ENCODE peak calls at places on chromosomes 1 and 21, in six cellular contexts. G is stomach; D is heart left ventricle; A is PC-3; Y is effector memory CD4-positive, alpha-beta T cell; W is small intestine. V is an unnamed sample.
A peak's percentile ranks its signal among the peaks of the same experiment; 100 is the strongest.

GRCh38 chr21:42460391-42461184 is 35.4 kb downstream of the RSPH1 start:
- DNase-seq in G (no peak), D (no peak), A (no peak), Y (peak; percentile 36), W (peak; percentile 51), V (peak; percentile 78)

GRCh38 chr21:32083175-32083574 is 195.7 kb downstream of the MIS18A start:
- DNase-seq in G (no peak), D (no peak), A (no peak), Y (no peak), W (no peak), V (no peak)

GRCh38 chr1:202259705-202260104 is 66.1 kb downstream of the LGR6 start:
- DNase-seq in G (no peak), D (no peak), A (no peak), Y (no peak), W (no peak), V (no peak)

GRCh38 chr1:30727796-30728195 is 4.4 kb upstream of the MATN1 start:
- DNase-seq in G (no peak), D (no peak), A (peak; percentile 31), Y (no peak), W (no peak), V (no peak)

GRCh38 chr1:240732390-240732789 is 120.4 kb upstream of the GREM2 start:
- DNase-seq in G (no peak), D (no peak), A (peak; percentile 88), Y (no peak), W (peak; percentile 56), V (peak; percentile 6)

GRCh38 chr1:56330400-56331026 is 248.8 kb downstream of the PLPP3 start:
- DNase-seq in G (no peak), D (no peak), A (peak; percentile 58), Y (no peak), W (no peak), V (no peak)

GRCh38 chr1:3207217-3207848 is 138.3 kb downstream of the PRDM16 start:
- DNase-seq in G (no peak), D (no peak), A (no peak), Y (no peak), W (peak; percentile 50), V (no peak)

GRCh38 chr1:31672988-31673387 is 28.3 kb upstream of the PEF1 start:
- DNase-seq in G (no peak), D (peak; percentile 67), A (no peak), Y (no peak), W (no peak), V (no peak)

GRCh38 chr1:75996196-75996595 is 64.0 kb upstream of the ASB17 start:
- DNase-seq in G (no peak), D (no peak), A (no peak), Y (no peak), W (no peak), V (no peak)

GRCh38 chr1:37925316-37925715 is 21.5 kb downstream of the INPP5B start:
- DNase-seq in G (no peak), D (no peak), A (no peak), Y (no peak), W (no peak), V (no peak)

GRCh38 chr1:37923551-37923889 is 23.3 kb downstream of the INPP5B start:
- DNase-seq in G (no peak), D (no peak), A (no peak), Y (no peak), W (no peak), V (no peak)

GRCh38 chr1:37922767-37923550 is 23.9 kb downstream of the INPP5B start:
- DNase-seq in G (no peak), D (no peak), A (no peak), Y (no peak), W (no peak), V (no peak)

GRCh38 chr1:37930246-37931142 is 16.4 kb downstream of the INPP5B start:
- DNase-seq in G (no peak), D (peak; percentile 68), A (peak; percentile 22), Y (no peak), W (no peak), V (no peak)

DNA sequence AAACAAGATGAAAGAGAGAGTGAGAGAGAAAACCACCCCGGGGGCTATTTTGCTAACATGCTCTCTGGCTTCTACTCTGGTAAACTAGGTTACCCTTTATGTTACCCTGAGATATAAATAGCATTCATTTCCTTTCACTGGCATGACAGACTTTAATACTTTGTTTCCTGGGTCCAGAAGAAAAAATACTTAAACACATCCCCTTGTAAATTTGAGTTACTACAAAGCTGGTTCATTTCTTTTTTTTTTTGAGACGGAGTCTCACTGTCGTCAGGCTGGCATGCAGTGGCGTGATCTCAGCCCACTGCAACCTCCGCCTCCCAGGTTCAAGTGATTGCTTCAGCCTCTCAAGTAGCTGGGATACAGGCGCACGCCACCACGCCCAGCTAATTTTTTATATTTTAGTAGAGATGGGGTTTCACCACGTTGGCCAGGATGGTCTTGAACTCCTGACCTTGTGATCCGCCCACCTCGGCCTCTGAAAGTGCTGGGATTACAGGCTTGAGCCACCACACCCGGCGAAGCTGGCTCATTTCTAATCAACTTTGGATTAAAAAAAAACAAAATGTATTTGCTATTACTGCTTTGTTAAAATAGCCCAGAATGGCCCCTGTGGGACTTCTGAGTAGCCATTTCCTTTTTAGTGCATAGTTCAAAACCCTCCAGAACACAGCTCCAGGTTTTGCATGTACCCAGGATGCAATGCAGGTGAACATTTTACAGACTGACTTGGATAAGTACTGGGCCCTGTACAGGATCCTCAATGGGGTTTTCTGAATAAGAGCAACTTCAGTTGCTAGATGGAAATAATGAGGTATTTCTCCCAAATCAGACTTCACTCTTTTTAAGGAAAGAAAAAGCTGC is 20.6 kb downstream of the INPP5B start:
- DNase-seq in G (no peak), D (no peak), A (no peak), Y (no peak), W (no peak), V (peak; percentile 38)
- H3K4me1 ChIP-seq in G (peaks cover 45% of the 10 kb centered on the region), D (peaks cover 36% of the 10 kb centered on the region), A (peaks cover 11% of the 10 kb centered on the region), Y (peaks cover 17% of the 10 kb centered on the region), W (peaks cover 7% of the 10 kb centered on the region), V (peaks cover 40% of the 10 kb centered on the region)

DNA sequence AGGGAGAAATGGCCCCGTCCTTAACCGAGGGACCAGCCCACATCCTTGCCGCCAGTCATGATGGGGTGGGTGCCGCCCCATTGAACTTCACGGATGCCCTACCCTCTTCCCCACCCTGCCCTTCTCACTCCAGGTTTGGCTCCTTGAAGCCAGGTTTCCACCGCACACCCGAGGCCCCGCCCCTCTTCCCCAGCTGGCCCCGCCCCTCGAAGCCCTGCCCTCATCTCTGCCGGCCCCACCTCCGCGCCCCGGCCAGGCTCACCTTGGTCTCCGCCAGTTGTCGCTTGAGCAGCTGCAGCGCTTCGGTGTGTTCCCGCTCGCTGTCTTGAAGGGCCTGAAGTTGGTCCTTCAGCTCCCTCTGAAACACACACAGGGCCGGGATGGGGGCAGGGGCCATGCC is 16.6 kb downstream of the TRIM62 start:
- DNase-seq in G (no peak), D (no peak), A (no peak), Y (no peak), W (no peak), V (no peak)
- H3K4me3 ChIP-seq in G (no peak overlapping the region), D (no peak overlapping the region), A (no peak overlapping the region), Y (no peak overlapping the region), W (no peak overlapping the region), V (no peak overlapping the region)

GRCh38 chr1:101431956-101432510 is 195.2 kb downstream of the S1PR1 start:
- DNase-seq in G (no peak), D (no peak), A (no peak), Y (no peak), W (no peak), V (no peak)
- H3K4me1 ChIP-seq in G (no peaks in the 10 kb centered on the region), D (no peaks in the 10 kb centered on the region), A (no peaks in the 10 kb centered on the region), Y (no peaks in the 10 kb centered on the region), W (no peaks in the 10 kb centered on the region), V (no peaks in the 10 kb centered on the region)

GRCh38 chr1:109315288-109315687 is 8.5 kb upstream of the MYBPHL start:
- DNase-seq in G (no peak), D (no peak), A (no peak), Y (no peak), W (no peak), V (no peak)
- H3K4me3 ChIP-seq in G (no peak overlapping the region), D (no peak overlapping the region), A (no peak overlapping the region), Y (no peak overlapping the region), W (no peak overlapping the region), V (no peak overlapping the region)

GRCh38 chr1:216805233-216805632 is 82.0 kb upstream of the ESRRG start:
- DNase-seq in G (no peak), D (no peak), A (no peak), Y (no peak), W (no peak), V (no peak)
- H3K4me1 ChIP-seq in G (no peaks in the 10 kb centered on the region), D (no peaks in the 10 kb centered on the region), A (no peaks in the 10 kb centered on the region), Y (no peaks in the 10 kb centered on the region), W (no peaks in the 10 kb centered on the region), V (no peaks in the 10 kb centered on the region)

GRCh38 chr1:109819906-109820305 is 56.2 kb upstream of the EPS8L3 start:
- DNase-seq in G (no peak), D (no peak), A (no peak), Y (no peak), W (no peak), V (no peak)

GRCh38 chr1:109823543-109824348 is 60.0 kb upstream of the EPS8L3 start:
- DNase-seq in G (no peak), D (peak; percentile 72), A (peak; percentile 57), Y (no peak), W (no peak), V (no peak)

GRCh38 chr1:109821221-109821669 is 57.5 kb upstream of the EPS8L3 start:
- DNase-seq in G (no peak), D (peak; percentile 68), A (peak; percentile 81), Y (no peak), W (no peak), V (no peak)

GRCh38 chr1:109822749-109823542 is 59.2 kb upstream of the EPS8L3 start:
- DNase-seq in G (no peak), D (no peak), A (no peak), Y (no peak), W (no peak), V (no peak)

GRCh38 chr1:109821831-109822745 is 58.4 kb upstream of the EPS8L3 start:
- DNase-seq in G (no peak), D (peak; percentile 66), A (peak; percentile 44), Y (no peak), W (no peak), V (no peak)
- H3K4me3 ChIP-seq in G (no peak overlapping the region), D (no peak overlapping the region), A (no peak overlapping the region), Y (no peak overlapping the region), W (no peak overlapping the region), V (no peak overlapping the region)

DNA sequence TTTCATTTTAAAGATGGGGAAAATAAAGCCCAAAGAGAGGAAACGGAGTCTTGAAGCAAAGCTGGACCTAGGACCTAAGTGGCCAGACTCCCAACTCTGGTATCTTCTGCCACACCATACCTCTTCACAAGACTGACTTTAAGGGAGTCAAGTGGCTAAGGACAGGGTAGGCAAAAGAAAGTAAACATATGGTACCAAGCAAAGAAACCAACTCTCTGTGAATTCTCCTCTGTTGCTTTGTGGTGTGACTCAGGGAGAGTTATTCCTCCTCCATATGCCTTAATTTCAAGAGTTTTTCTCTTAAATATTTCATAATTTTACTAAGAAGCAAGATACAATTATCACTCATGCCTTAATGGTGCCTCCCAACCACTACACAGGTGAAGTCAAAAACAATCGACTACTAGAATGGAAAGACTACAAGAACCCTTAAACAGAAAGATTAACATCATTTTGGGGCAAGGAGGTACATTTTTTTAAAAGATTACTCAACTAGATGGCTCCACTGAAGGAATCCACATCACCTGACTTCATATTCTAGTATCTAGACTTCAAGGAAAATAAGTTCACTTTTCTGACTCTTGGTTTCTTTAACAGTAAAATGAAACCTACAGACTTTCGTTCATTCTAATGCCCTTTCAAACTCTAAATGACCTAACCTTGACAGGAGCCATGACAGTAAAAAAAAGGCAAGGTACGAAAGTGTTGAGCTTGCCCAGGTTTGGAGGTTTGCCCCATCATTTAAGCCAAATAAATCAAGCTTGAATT is 44.2 kb downstream of the LUZP1 start:
- DNase-seq in G (no peak), D (no peak), A (no peak), Y (no peak), W (no peak), V (no peak)
- H3K4me1 ChIP-seq in G (peaks cover 59% of the 10 kb centered on the region), D (peaks cover 45% of the 10 kb centered on the region), A (peaks cover 9% of the 10 kb centered on the region), Y (peaks cover 10% of the 10 kb centered on the region), W (peaks cover 26% of the 10 kb centered on the region), V (peaks cover 11% of the 10 kb centered on the region)

GRCh38 chr1:235368428-235368827 is 1.2 kb downstream of the TBCE start:
- DNase-seq in G (no peak), D (no peak), A (no peak), Y (no peak), W (no peak), V (no peak)
- H3K4me3 ChIP-seq in G (peak overlapping the region; percentile 59), D (peak overlapping the region; percentile 88), A (peak overlapping the region; percentile 67), Y (no peak overlapping the region), W (no peak overlapping the region), V (peak overlapping the region; percentile 89)